ENCODE peak calls at places on chromosomes 5 and 9, in seven cellular contexts. D is activated T-helper 2 cell treated with anti-CD3 and anti-CD28 coated beads, Interferon-gamma antibody, Interleukin-2, Interleukin-4, amounts not matched to agents 10 μg/mL and 5 μg/mL and 100 μg/mL, durations not matched to agents 14 hours and 24 hours and 36 hours; B is naive thymus-derived CD4-positive, alpha-beta T cell; Y is D341Med; M is small intestine; A is NAMALWA; C is SK-MEL-5. O is an unnamed sample.

GRCh38 chr5:131282235-131282634 is 18.4 kb downstream of the CDC42SE2 start:
- DNase-seq in D (no peak), B (no peak), Y (no peak), M (peak), A (no peak), C (no peak), O (no peak)

GRCh38 chr5:56918054-56918453 is 8.7 kb downstream of the SETD9 start:
- DNase-seq in D (no peak), B (no peak), Y (no peak), M (peak), A (no peak), C (no peak), O (no peak)

GRCh38 chr9:116232425-116233159 is 79.0 kb downstream of the PAPPA start:
- DNase-seq in D (no peak), B (no peak), Y (no peak), M (no peak), A (peak), C (peak), O (no peak)

GRCh38 chr5:460413-460700 is 17.4 kb downstream of the EXOC3 start:
- DNase-seq in D (no peak), B (no peak), Y (no peak), M (no peak), A (no peak), C (no peak), O (no peak)

GRCh38 chr5:96649938-96650540 is 12.1 kb upstream of the CAST start:
- DNase-seq in D (no peak), B (no peak), Y (no peak), M (no peak), A (no peak), C (no peak), O (no peak)

GRCh38 chr5:80153586-80154126 is 102.2 kb downstream of the SERINC5 start:
- DNase-seq in D (no peak), B (peak), Y (no peak), M (no peak), A (no peak), C (peak), O (no peak)

GRCh38 chr5:59189482-59189881 is 606.6 kb downstream of the RAB3C start:
- DNase-seq in D (no peak), B (no peak), Y (no peak), M (no peak), A (no peak), C (peak), O (no peak)

GRCh38 chr5:140696891-140697492 is 3.3 kb upstream of the ZMAT2 start:
- DNase-seq in D (no peak), B (no peak), Y (no peak), M (no peak), A (no peak), C (no peak), O (no peak)

GRCh38 chr9:131113655-131114563 is 11.5 kb upstream of the NUP214 start:
- DNase-seq in D (no peak), B (no peak), Y (no peak), M (no peak), A (no peak), C (no peak), O (no peak)

GRCh38 chr5:113038714-113039113 is 62.1 kb downstream of the DCP2 start:
- DNase-seq in D (no peak), B (no peak), Y (no peak), M (no peak), A (no peak), C (peak), O (no peak)

GRCh38 chr9:137053944-137054931 is at the start of gene ENTPD2:
- DNase-seq in D (peak), B (no peak), Y (no peak), M (peak), A (no peak), C (no peak), O (no peak)

GRCh38 chr5:72355706-72356299 is 35.6 kb downstream of the PTCD2 start:
- DNase-seq in D (no peak), B (no peak), Y (peak), M (peak), A (no peak), C (peak), O (no peak)

GRCh38 chr9:9747787-9748186 is 865.0 kb downstream of the PTPRD start:
- DNase-seq in D (no peak), B (no peak), Y (no peak), M (no peak), A (no peak), C (no peak), O (peak)

GRCh38 chr9:134793281-134793680 is 87.3 kb upstream of the FCN2 start:
- DNase-seq in D (no peak), B (no peak), Y (no peak), M (no peak), A (no peak), C (no peak), O (no peak)

GRCh38 chr5:157273131-157273556 is 7.2 kb downstream of the CYFIP2 start:
- DNase-seq in D (no peak), B (no peak), Y (no peak), M (no peak), A (peak), C (no peak), O (no peak)

GRCh38 chr9:90331826-90332575 is 310.6 kb downstream of the DIRAS2 start:
- DNase-seq in D (no peak), B (no peak), Y (no peak), M (no peak), A (no peak), C (no peak), O (no peak)

GRCh38 chr9:26863074-26863473 is 29.5 kb downstream of the CAAP1 start:
- DNase-seq in D (no peak), B (no peak), Y (no peak), M (peak), A (peak), C (no peak), O (peak)

GRCh38 chr5:138035605-138036537 is 3.0 kb upstream of the FAM13B start:
- DNase-seq in D (peak), B (peak), Y (peak), M (peak), A (peak), C (peak), O (peak)

GRCh38 chr5:124661317-124662141 is 84.9 kb downstream of the ZNF608 start:
- DNase-seq in D (no peak), B (no peak), Y (no peak), M (peak), A (no peak), C (peak), O (no peak)

GRCh38 chr5:621341-621761 is 9.2 kb downstream of the CEP72 start:
- DNase-seq in D (no peak), B (no peak), Y (no peak), M (no peak), A (no peak), C (no peak), O (no peak)

GRCh38 chr5:12292610-12293204 is 388.5 kb upstream of the CTNND2 start:
- DNase-seq in D (no peak), B (no peak), Y (peak), M (peak), A (peak), C (peak), O (no peak)

GRCh38 chr9:94782367-94783120 is 56.0 kb downstream of the AOPEP start:
- DNase-seq in D (no peak), B (no peak), Y (no peak), M (no peak), A (no peak), C (no peak), O (no peak)

GRCh38 chr9:107447834-107448233 is 41.7 kb downstream of the KLF4 start:
- DNase-seq in D (no peak), B (no peak), Y (no peak), M (peak), A (no peak), C (no peak), O (no peak)

GRCh38 chr9:4680750-4681149 is 1.4 kb downstream of the CDC37L1 start:
- DNase-seq in D (no peak), B (no peak), Y (no peak), M (peak), A (peak), C (no peak), O (no peak)

GRCh38 chr9:72427801-72428200 is 62.8 kb upstream of the ZFAND5 start:
- DNase-seq in D (no peak), B (no peak), Y (no peak), M (no peak), A (no peak), C (no peak), O (no peak)

GRCh38 chr9:112176410-112177010 is 1.4 kb upstream of the SUSD1 start:
- DNase-seq in D (peak), B (peak), Y (no peak), M (peak), A (no peak), C (no peak), O (no peak)

GRCh38 chr5:171318026-171318425 is 9.0 kb downstream of the TLX3 start:
- DNase-seq in D (no peak), B (no peak), Y (no peak), M (no peak), A (no peak), C (no peak), O (no peak)

O was measured in dermis microvascular lymphatic vessel endothelial cell.